ENCODE peak calls at places on chromosomes 13 and 19, in five cellular contexts. X is chondrocyte, C is NCI-H345, H is uterus, R is dermis microvascular lymphatic vessel endothelial cell. M is an unnamed sample.

GRCh38 chr13:112446867-112447266 is 70.7 kb downstream of the SPACA7 start:
- DNase-seq in H (no peak), R (no peak), X (no peak), C (no peak), M (no peak)

GRCh38 chr13:35631666-35632065 is 155.2 kb upstream of the MAB21L1 start:
- DNase-seq in R (no peak), X (no peak), H (no peak), C (no peak), M (no peak)

GRCh38 chr19:2171349-2172145 is 7.8 kb downstream of the DOT1L start:
- DNase-seq in C (peak), H (no peak), R (no peak), X (no peak), M (no peak)

GRCh38 chr19:8363803-8364771 is at the start of gene ANGPTL4:
- DNase-seq in R (peak), X (no peak), H (peak), C (peak), M (peak)

GRCh38 chr19:17220207-17220758 is 5.1 kb downstream of the USE1 start:
- DNase-seq in H (peak), R (peak), X (no peak), C (no peak), M (peak)

GRCh38 chr13:40549500-40550094 is 116.8 kb downstream of the FOXO1 start:
- DNase-seq in X (no peak), H (no peak), C (no peak), R (no peak), M (no peak)

GRCh38 chr13:41311607-41312500 is 787 bp downstream of the NAA16 start:
- DNase-seq in R (peak), C (peak), H (peak), X (no peak), M (no peak)

GRCh38 chr19:48182434-48182833 is 12.0 kb downstream of the ZSWIM9 start:
- DNase-seq in C (no peak), X (no peak), H (no peak), R (no peak), M (no peak)

GRCh38 chr13:107834717-107835116 is 380.6 kb downstream of the LIG4 start:
- DNase-seq in H (no peak), C (no peak), X (no peak), R (peak), M (no peak)

GRCh38 chr13:44837250-44837649 is 152.0 kb downstream of the NUFIP1 start:
- DNase-seq in H (no peak), X (no peak), C (no peak), R (peak), M (no peak)

GRCh38 chr13:113848431-113849260 is 15.2 kb downstream of the GAS6 start:
- DNase-seq in R (no peak), H (peak), X (no peak), C (no peak), M (no peak)

GRCh38 chr13:46738055-46738454 is 58.9 kb downstream of the ESD start:
- DNase-seq in C (no peak), R (no peak), H (no peak), X (no peak), M (no peak)

GRCh38 chr19:42088471-42089190 is 12.7 kb downstream of the ZNF574 start:
- DNase-seq in C (no peak), X (no peak), H (no peak), R (peak), M (peak)

GRCh38 chr19:17294051-17294891 is 9.0 kb downstream of the ABHD8 start:
- DNase-seq in H (no peak), C (no peak), X (no peak), R (peak), M (no peak)

GRCh38 chr19:39319098-39319891 is 1.4 kb downstream of the LRFN1 start:
- DNase-seq in C (no peak), X (no peak), H (no peak), R (no peak), M (no peak)

GRCh38 chr13:30339721-30340366 is 32.5 kb upstream of the KATNAL1 start:
- DNase-seq in C (no peak), X (no peak), R (no peak), H (peak), M (no peak)

GRCh38 chr19:39411006-39411831 is 1.2 kb upstream of the PLEKHG2 start:
- DNase-seq in X (no peak), R (peak), C (no peak), H (peak), M (peak)

GRCh38 chr19:58387338-58388174 is 487 bp downstream of the RPS5 start:
- DNase-seq in R (no peak), H (no peak), C (no peak), X (peak), M (no peak)

GRCh38 chr19:46631481-46631880 is 4.5 kb downstream of the GNG8 start:
- DNase-seq in X (no peak), R (no peak), H (peak), C (no peak), M (no peak)

GRCh38 chr19:4972509-4973230 is 3.8 kb downstream of the KDM4B start:
- DNase-seq in H (no peak), X (no peak), R (peak), C (no peak), M (no peak)

GRCh38 chr19:41957838-41958366 is 1.2 kb downstream of the RABAC1 start:
- DNase-seq in C (peak), X (no peak), R (peak), H (peak), M (peak)

GRCh38 chr13:44416297-44416696 is 42.7 kb downstream of the SERP2 start:
- DNase-seq in C (no peak), X (no peak), H (no peak), R (no peak), M (no peak)

GRCh38 chr19:31257426-31258130 is 91.7 kb downstream of the TSHZ3 start:
- DNase-seq in X (no peak), R (no peak), C (no peak), H (no peak), M (no peak)

GRCh38 chr13:110560606-110561334 is 752 bp downstream of the RAB20 start:
- DNase-seq in X (no peak), C (peak), H (no peak), R (peak), M (no peak)

GRCh38 chr13:80342541-80343371 is 1.8 kb upstream of the SPRY2 start:
- DNase-seq in R (peak), H (peak), X (no peak), C (peak), M (peak)

GRCh38 chr19:7461841-7462629 is 26.8 kb downstream of the PEX11G start:
- DNase-seq in C (no peak), X (no peak), H (no peak), R (no peak), M (no peak)

GRCh38 chr19:49549045-49549444 is 21.2 kb downstream of the RCN3 start:
- DNase-seq in X (no peak), R (no peak), H (no peak), C (no peak), M (no peak)

GRCh38 chr19:38736036-38736412 is 8.2 kb downstream of the CAPN12 start:
- DNase-seq in X (peak), H (peak), C (peak), R (peak), M (no peak)

GRCh38 chr13:24148414-24149305 is 11.9 kb upstream of the SPATA13 start:
- DNase-seq in R (peak), C (no peak), H (no peak), X (no peak), M (peak)

GRCh38 chr13:39599842-39600241 is 3.2 kb downstream of the LHFPL6 start:
- DNase-seq in X (no peak), C (no peak), H (no peak), R (no peak), M (no peak)

GRCh38 chr13:45879666-45880065 is 28.1 kb upstream of the SIAH3 start:
- DNase-seq in R (peak), C (no peak), X (no peak), H (peak), M (no peak)